ENCODE peak calls at places on chromosomes 12 and 14, in ten cellular contexts. U is lower leg skin, R is choroid plexus epithelial cell, F is breast epithelium, H is body of pancreas, O is glutamatergic neuron, J is H9, Q is keratinocyte, W is lung, G is neural crest cell. Y is an unnamed sample.
A peak's percentile ranks its signal among the peaks of the same experiment; 100 is the strongest.

GRCh38 chr14:101817511-101818001 is 56.0 kb downstream of the PPP2R5C start:
- DNase-seq in U (no peak), R (no peak), F (no peak), H (no peak), O (no peak), J (no peak), Q (no peak), W (no peak), G (no peak), Y (no peak)

GRCh38 chr14:36477266-36477665 is 42.8 kb downstream of the NKX2-1 start:
- DNase-seq in U (no peak), R (no peak), F (no peak), H (no peak), O (no peak), J (no peak), Q (no peak), W (no peak), G (no peak), Y (no peak)

GRCh38 chr12:91381309-91381804 is 198.7 kb upstream of the DCN start:
- DNase-seq in U (peak; percentile 65), R (peak; percentile 94), F (no peak), H (peak; percentile 28), O (peak; percentile 56), J (peak; percentile 93), Q (peak; percentile 19), W (peak; percentile 54), G (peak; percentile 53), Y (peak; percentile 61)

GRCh38 chr12:11813422-11813813 is 163.9 kb downstream of the ETV6 start:
- DNase-seq in U (no peak), R (peak; percentile 24), F (no peak), H (no peak), O (no peak), J (no peak), Q (no peak), W (no peak), G (no peak), Y (no peak)

GRCh38 chr14:26527095-26527494 is 70.7 kb downstream of the NOVA1 start:
- DNase-seq in U (no peak), R (no peak), F (no peak), H (no peak), O (no peak), J (no peak), Q (no peak), W (no peak), G (no peak), Y (no peak)

GRCh38 chr14:102907980-102908730 is 14.3 kb upstream of the AMN start:
- DNase-seq in U (no peak), R (no peak), F (no peak), H (no peak), O (no peak), J (no peak), Q (no peak), W (no peak), G (no peak), Y (no peak)

GRCh38 chr12:45989277-45989856 is 1.0 kb downstream of the SCAF11 start:
- DNase-seq in U (no peak), R (peak; percentile 41), F (no peak), H (no peak), O (no peak), J (no peak), Q (no peak), W (peak; percentile 76), G (peak; percentile 32), Y (no peak)

GRCh38 chr12:111775205-111776193 is 8.8 kb downstream of the ALDH2 start:
- DNase-seq in U (peak; percentile 83), R (peak; percentile 84), F (peak; percentile 79), H (peak; percentile 80), O (no peak), J (no peak), Q (no peak), W (peak; percentile 86), G (no peak), Y (no peak)

GRCh38 chr12:29081101-29081500 is 68.0 kb upstream of the FAR2 start:
- DNase-seq in U (no peak), R (no peak), F (no peak), H (no peak), O (no peak), J (no peak), Q (no peak), W (no peak), G (no peak), Y (no peak)

GRCh38 chr12:41188058-41188840 is at the start of gene PDZRN4:
- DNase-seq in U (no peak), R (no peak), F (no peak), H (no peak), O (peak; percentile 69), J (peak; percentile 67), Q (no peak), W (no peak), G (peak; percentile 38), Y (no peak)

GRCh38 chr12:96502949-96503532 is 13.7 kb downstream of the CFAP54 start:
- DNase-seq in U (no peak), R (no peak), F (no peak), H (no peak), O (no peak), J (no peak), Q (no peak), W (no peak), G (no peak), Y (no peak)

GRCh38 chr12:65881348-65881961 is 57.2 kb downstream of the HMGA2 start:
- DNase-seq in U (peak; percentile 37), R (peak; percentile 89), F (no peak), H (no peak), O (no peak), J (no peak), Q (no peak), W (no peak), G (no peak), Y (no peak)

GRCh38 chr12:16166563-16167470 is 110.7 kb downstream of the SLC15A5 start:
- DNase-seq in U (no peak), R (no peak), F (no peak), H (no peak), O (no peak), J (no peak), Q (no peak), W (no peak), G (no peak), Y (no peak)

GRCh38 chr12:69252033-69252432 is 12.7 kb downstream of the CPSF6 start:
- DNase-seq in U (no peak), R (peak; percentile 49), F (no peak), H (no peak), O (no peak), J (no peak), Q (no peak), W (no peak), G (no peak), Y (no peak)

DNA sequence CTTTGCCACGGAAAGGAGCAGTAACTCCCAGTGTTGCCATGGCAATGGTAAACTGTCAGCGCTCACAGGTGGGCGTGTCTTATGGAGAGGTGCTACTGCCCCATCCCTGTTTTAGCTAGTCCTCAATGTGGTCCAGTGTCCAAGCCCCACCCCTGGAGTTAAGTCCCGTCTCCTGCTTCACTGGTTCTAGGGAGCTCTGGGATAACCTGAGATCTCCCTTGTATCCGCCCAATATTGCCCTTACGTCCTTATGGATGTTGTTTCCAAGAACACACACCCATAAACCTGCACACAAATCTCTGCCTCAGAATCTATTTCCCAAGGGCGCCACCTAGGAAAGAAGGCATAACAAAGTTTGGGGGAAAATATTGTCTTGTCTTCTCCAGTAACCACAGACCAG is 64.2 kb downstream of the SPRING1 start:
- DNase-seq in U (no peak), R (no peak), F (no peak), H (no peak), O (no peak), J (peak; percentile 65), Q (no peak), W (no peak), G (no peak), Y (no peak)
- TF ChIP-seq CTCF in U (no peak), R (peak; percentile 22), F (no peak), H (no peak), O (no peak), J (peak; percentile 42), Q (peak; percentile 44), W (no peak), G (no peak), Y (no peak)

GRCh38 chr14:77547512-77547911 is 48.9 kb upstream of the ISM2 start:
- DNase-seq in U (no peak), R (no peak), F (no peak), H (no peak), O (no peak), J (peak; percentile 31), Q (no peak), W (no peak), G (no peak), Y (no peak)
- TF ChIP-seq CTCF in U (no peak), R (peak; percentile 32), F (no peak), H (no peak), O (peak; percentile 43), J (peak; percentile 49), Q (no peak), W (no peak), G (peak; percentile 45), Y (no peak)

GRCh38 chr12:27709212-27709931 is 1.3 kb upstream of the MRPS35 start:
- DNase-seq in U (no peak), R (no peak), F (no peak), H (no peak), O (no peak), J (no peak), Q (no peak), W (no peak), G (no peak), Y (no peak)

GRCh38 chr12:27705263-27705662 is 5.4 kb upstream of the MRPS35 start:
- DNase-seq in U (no peak), R (no peak), F (no peak), H (no peak), O (peak; percentile 20), J (peak; percentile 82), Q (no peak), W (no peak), G (no peak), Y (no peak)

GRCh38 chr12:27707216-27707615 is 3.4 kb upstream of the MRPS35 start:
- DNase-seq in U (no peak), R (no peak), F (no peak), H (no peak), O (no peak), J (no peak), Q (no peak), W (no peak), G (no peak), Y (no peak)

DNA sequence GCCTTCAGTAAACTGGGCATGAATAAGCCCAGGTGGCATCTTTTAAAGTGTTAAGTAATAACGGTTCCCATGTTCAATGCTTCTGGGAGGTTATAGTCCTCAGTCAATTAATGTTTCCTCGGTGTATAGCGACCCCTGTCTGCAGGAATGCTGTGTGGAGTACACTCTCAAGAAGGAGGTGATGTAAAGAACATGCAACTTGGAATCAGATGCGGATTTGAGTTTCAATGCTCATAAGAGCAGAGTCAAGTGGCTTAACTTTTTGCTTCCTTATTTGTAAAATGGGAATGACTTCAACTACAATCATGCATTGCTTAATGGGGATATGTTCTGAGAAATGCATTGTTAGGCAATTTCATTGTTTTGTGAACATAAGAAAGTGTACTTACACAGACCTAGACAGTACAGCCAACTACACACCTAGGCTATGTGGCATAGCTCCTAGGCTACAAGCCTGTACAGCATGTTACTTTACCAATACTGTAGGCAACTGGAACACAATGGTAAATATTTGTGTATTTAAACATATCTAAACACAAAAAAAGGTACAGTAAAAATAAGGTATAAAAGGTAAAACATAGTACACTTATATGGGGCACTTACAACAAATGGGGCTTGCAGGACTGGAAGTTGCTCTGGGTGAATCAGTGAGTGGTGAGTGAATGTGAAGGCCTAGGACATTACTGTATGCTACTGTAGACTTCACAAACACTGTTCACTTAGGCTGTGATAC is 6.7 kb upstream of the MRPS35 start:
- DNase-seq in U (peak; percentile 66), R (peak; percentile 95), F (no peak), H (peak; percentile 81), O (peak; percentile 78), J (peak; percentile 82), Q (peak; percentile 59), W (peak; percentile 86), G (peak; percentile 78), Y (peak; percentile 68)
- TF ChIP-seq CTCF in U (no peak), R (peak; percentile 86), F (peak; percentile 77), H (peak; percentile 74), O (peak; percentile 83), J (peak; percentile 98), Q (peak; percentile 86), W (peak; percentile 67), G (peak; percentile 98), Y (peak; percentile 81)

GRCh38 chr14:39593339-39593738 is 161.1 kb upstream of the FBXO33 start:
- DNase-seq in U (no peak), R (no peak), F (no peak), H (no peak), O (no peak), J (no peak), Q (no peak), W (no peak), G (no peak), Y (no peak)
- TF ChIP-seq CTCF in U (no peak), R (no peak), F (no peak), H (no peak), O (no peak), J (no peak), Q (no peak), W (no peak), G (no peak), Y (no peak)

Y was measured in mesothelial cell of epicardium.